ENCODE peak calls at places on chromosomes 2 and 18, in four cellular contexts. One of them, this sample, is unnamed.

GRCh38 chr2:55862673-55863390 is 60.8 kb downstream of the EFEMP1 start:
- DNase-seq in lower lobe of right lung: no peak
- DNase-seq in kidney: no peak
- DNase-seq in keratinocyte: peak; percentile 90
- DNase-seq in this sample: peak; percentile 99

GRCh38 chr2:237895544-237896506 is 36.4 kb downstream of the RAMP1 start:
- DNase-seq in lower lobe of right lung: peak; percentile 42
- DNase-seq in kidney: peak; percentile 71
- DNase-seq in keratinocyte: no peak
- DNase-seq in this sample: no peak

GRCh38 chr18:62987035-62987830 is 271.9 kb downstream of the PHLPP1 start:
- DNase-seq in lower lobe of right lung: no peak
- DNase-seq in kidney: no peak
- DNase-seq in keratinocyte: no peak
- DNase-seq in this sample: no peak

GRCh38 chr2:65265090-65266045 is 37.7 kb downstream of the ACTR2 start:
- DNase-seq in lower lobe of right lung: no peak
- DNase-seq in kidney: no peak
- DNase-seq in keratinocyte: peak; percentile 32
- DNase-seq in this sample: peak; percentile 76

GRCh38 chr2:176101862-176102261 is 2.3 kb downstream of the HOXD12 start:
- DNase-seq in lower lobe of right lung: no peak
- DNase-seq in kidney: no peak
- DNase-seq in keratinocyte: no peak
- DNase-seq in this sample: no peak

GRCh38 chr2:206989306-206989705 is 50.0 kb downstream of the CPO start:
- DNase-seq in lower lobe of right lung: peak; percentile 64
- DNase-seq in kidney: no peak
- DNase-seq in keratinocyte: no peak
- DNase-seq in this sample: no peak

GRCh38 chr2:16496426-16497388 is 168.9 kb downstream of the CYRIA start:
- DNase-seq in lower lobe of right lung: no peak
- DNase-seq in kidney: no peak
- DNase-seq in keratinocyte: no peak
- DNase-seq in this sample: no peak

GRCh38 chr18:79548077-79548450 is 131.5 kb upstream of the CTDP1 start:
- DNase-seq in lower lobe of right lung: peak; percentile 32
- DNase-seq in kidney: peak; percentile 58
- DNase-seq in keratinocyte: no peak
- DNase-seq in this sample: no peak

GRCh38 chr2:31429759-31430438 is 15.4 kb upstream of the XDH start:
- DNase-seq in lower lobe of right lung: no peak
- DNase-seq in kidney: no peak
- DNase-seq in keratinocyte: peak; percentile 77
- DNase-seq in this sample: peak; percentile 73

GRCh38 chr2:171279983-171280790 is 119.5 kb upstream of the TLK1 start:
- DNase-seq in lower lobe of right lung: no peak
- DNase-seq in kidney: no peak
- DNase-seq in keratinocyte: no peak
- DNase-seq in this sample: no peak

GRCh38 chr2:237724811-237725478 is 73.6 kb upstream of the RBM44 start:
- DNase-seq in lower lobe of right lung: no peak
- DNase-seq in kidney: no peak
- DNase-seq in keratinocyte: no peak
- DNase-seq in this sample: no peak

GRCh38 chr2:213934560-213934959 is 476.3 kb upstream of the VWC2L start:
- DNase-seq in lower lobe of right lung: no peak
- DNase-seq in kidney: no peak
- DNase-seq in keratinocyte: no peak
- DNase-seq in this sample: no peak

GRCh38 chr2:217886720-217887309 is 116.0 kb downstream of the TNS1 start:
- DNase-seq in lower lobe of right lung: peak; percentile 74
- DNase-seq in kidney: peak; percentile 84
- DNase-seq in keratinocyte: peak; percentile 30
- DNase-seq in this sample: peak; percentile 29

GRCh38 chr2:204280239-204280638 is 265.0 kb upstream of the PARD3B start:
- DNase-seq in lower lobe of right lung: no peak
- DNase-seq in kidney: no peak
- DNase-seq in keratinocyte: no peak
- DNase-seq in this sample: no peak

GRCh38 chr2:211248841-211249240 is 692.4 kb downstream of the CPS1 start:
- DNase-seq in lower lobe of right lung: no peak
- DNase-seq in kidney: no peak
- DNase-seq in keratinocyte: no peak
- DNase-seq in this sample: no peak

GRCh38 chr2:7033136-7033960 is 116.1 kb downstream of the RNF144A start:
- DNase-seq in lower lobe of right lung: no peak
- DNase-seq in kidney: no peak
- DNase-seq in keratinocyte: no peak
- DNase-seq in this sample: no peak

GRCh38 chr2:177334940-177335543 is 57.5 kb upstream of the AGPS start:
- DNase-seq in lower lobe of right lung: no peak
- DNase-seq in kidney: no peak
- DNase-seq in keratinocyte: no peak
- DNase-seq in this sample: peak; percentile 68

GRCh38 chr2:146754606-146755005 is 1090.2 kb upstream of the ACVR2A start:
- DNase-seq in lower lobe of right lung: no peak
- DNase-seq in kidney: no peak
- DNase-seq in keratinocyte: no peak
- DNase-seq in this sample: no peak

GRCh38 chr2:103230813-103231212 is 469.0 kb downstream of the TMEM182 start:
- DNase-seq in lower lobe of right lung: no peak
- DNase-seq in kidney: no peak
- DNase-seq in keratinocyte: no peak
- DNase-seq in this sample: no peak

GRCh38 chr2:143426296-143426695 is 297.1 kb downstream of the ARHGAP15 start:
- DNase-seq in lower lobe of right lung: no peak
- DNase-seq in kidney: no peak
- DNase-seq in keratinocyte: no peak
- DNase-seq in this sample: no peak

GRCh38 chr2:134231965-134232340 is 21.9 kb upstream of the MGAT5 start:
- DNase-seq in lower lobe of right lung: no peak
- DNase-seq in kidney: no peak
- DNase-seq in keratinocyte: no peak
- DNase-seq in this sample: no peak

GRCh38 chr2:240205348-240205747 is 64.9 kb upstream of the OTOS start:
- DNase-seq in lower lobe of right lung: no peak
- DNase-seq in kidney: no peak
- DNase-seq in keratinocyte: peak; percentile 72
- DNase-seq in this sample: peak; percentile 89

GRCh38 chr18:25351773-25352628 is at the start of gene ZNF521:
- DNase-seq in lower lobe of right lung: peak; percentile 79
- DNase-seq in kidney: peak; percentile 88
- DNase-seq in keratinocyte: no peak
- DNase-seq in this sample: no peak

GRCh38 chr2:53103661-53104060 is 663.9 kb upstream of the CHAC2 start:
- DNase-seq in lower lobe of right lung: no peak
- DNase-seq in kidney: no peak
- DNase-seq in keratinocyte: no peak
- DNase-seq in this sample: no peak

GRCh38 chr18:59056706-59057492 is 82.8 kb upstream of the SEC11C start:
- DNase-seq in lower lobe of right lung: no peak
- DNase-seq in kidney: peak; percentile 89
- DNase-seq in keratinocyte: peak; percentile 26
- DNase-seq in this sample: peak; percentile 44

GRCh38 chr2:181682795-181683517 is 2.6 kb upstream of the NEUROD1 start:
- DNase-seq in lower lobe of right lung: no peak
- DNase-seq in kidney: peak; percentile 55
- DNase-seq in keratinocyte: no peak
- DNase-seq in this sample: no peak

GRCh38 chr18:35045121-35045520 is 3.9 kb downstream of the MAPRE2 start:
- DNase-seq in lower lobe of right lung: no peak
- DNase-seq in kidney: no peak
- DNase-seq in keratinocyte: no peak
- DNase-seq in this sample: no peak

GRCh38 chr2:2825516-2826208 is 494.6 kb upstream of the MYT1L start:
- DNase-seq in lower lobe of right lung: no peak
- DNase-seq in kidney: no peak
- DNase-seq in keratinocyte: no peak
- DNase-seq in this sample: no peak

GRCh38 chr2:217790681-217791392 is 212.0 kb downstream of the TNS1 start:
- DNase-seq in lower lobe of right lung: no peak
- DNase-seq in kidney: no peak
- DNase-seq in keratinocyte: no peak
- DNase-seq in this sample: no peak

GRCh38 chr2:112893801-112894200 is 17.2 kb upstream of the IL37 start:
- DNase-seq in lower lobe of right lung: no peak
- DNase-seq in kidney: no peak
- DNase-seq in keratinocyte: no peak
- DNase-seq in this sample: peak; percentile 45

GRCh38 chr2:60459896-60460295 is 93.6 kb downstream of the BCL11A start:
- DNase-seq in lower lobe of right lung: no peak
- DNase-seq in kidney: no peak
- DNase-seq in keratinocyte: no peak
- DNase-seq in this sample: no peak

GRCh38 chr2:161208527-161209139 is 48.4 kb downstream of the TANK start:
- DNase-seq in lower lobe of right lung: no peak
- DNase-seq in kidney: no peak
- DNase-seq in keratinocyte: peak; percentile 2
- DNase-seq in this sample: no peak

GRCh38 chr18:9575558-9575957 is 38.8 kb downstream of the PPP4R1 start:
- DNase-seq in lower lobe of right lung: peak; percentile 66
- DNase-seq in kidney: no peak
- DNase-seq in keratinocyte: peak; percentile 61
- DNase-seq in this sample: peak; percentile 75

GRCh38 chr2:186543561-186544131 is 46.2 kb upstream of the ITGAV start:
- DNase-seq in lower lobe of right lung: no peak
- DNase-seq in kidney: no peak
- DNase-seq in keratinocyte: no peak
- DNase-seq in this sample: no peak

GRCh38 chr2:229080172-229080571 is 190.9 kb downstream of the PID1 start:
- DNase-seq in lower lobe of right lung: no peak
- DNase-seq in kidney: no peak
- DNase-seq in keratinocyte: no peak
- DNase-seq in this sample: no peak

GRCh38 chr18:41992066-41992465 is 37.0 kb downstream of the PIK3C3 start:
- DNase-seq in lower lobe of right lung: no peak
- DNase-seq in kidney: no peak
- DNase-seq in keratinocyte: no peak
- DNase-seq in this sample: no peak

GRCh38 chr2:196592912-196593881 is 46.3 kb upstream of the CCDC150 start:
- DNase-seq in lower lobe of right lung: peak; percentile 50
- DNase-seq in kidney: peak; percentile 75
- DNase-seq in keratinocyte: no peak
- DNase-seq in this sample: no peak

GRCh38 chr2:196696423-196697073 is 57.0 kb downstream of the CCDC150 start:
- DNase-seq in lower lobe of right lung: no peak
- DNase-seq in kidney: no peak
- DNase-seq in keratinocyte: peak; percentile 45
- DNase-seq in this sample: peak; percentile 22

GRCh38 chr2:46866770-46867246 is 48.8 kb downstream of the MCFD2 start:
- DNase-seq in lower lobe of right lung: peak; percentile 63
- DNase-seq in kidney: peak; percentile 73
- DNase-seq in keratinocyte: no peak
- DNase-seq in this sample: no peak

GRCh38 chr18:36901277-36901701 is 72.4 kb downstream of the KIAA1328 start:
- DNase-seq in lower lobe of right lung: no peak
- DNase-seq in kidney: no peak
- DNase-seq in keratinocyte: no peak
- DNase-seq in this sample: no peak

GRCh38 chr18:36895606-36896005 is 66.7 kb downstream of the KIAA1328 start:
- DNase-seq in lower lobe of right lung: no peak
- DNase-seq in kidney: no peak
- DNase-seq in keratinocyte: no peak
- DNase-seq in this sample: no peak

GRCh38 chr18:36903215-36903928 is 74.4 kb downstream of the KIAA1328 start:
- DNase-seq in lower lobe of right lung: no peak
- DNase-seq in kidney: no peak
- DNase-seq in keratinocyte: no peak
- DNase-seq in this sample: no peak

GRCh38 chr18:36897253-36897652 is 68.3 kb downstream of the KIAA1328 start:
- DNase-seq in lower lobe of right lung: no peak
- DNase-seq in kidney: no peak
- DNase-seq in keratinocyte: no peak
- DNase-seq in this sample: no peak

DNA sequence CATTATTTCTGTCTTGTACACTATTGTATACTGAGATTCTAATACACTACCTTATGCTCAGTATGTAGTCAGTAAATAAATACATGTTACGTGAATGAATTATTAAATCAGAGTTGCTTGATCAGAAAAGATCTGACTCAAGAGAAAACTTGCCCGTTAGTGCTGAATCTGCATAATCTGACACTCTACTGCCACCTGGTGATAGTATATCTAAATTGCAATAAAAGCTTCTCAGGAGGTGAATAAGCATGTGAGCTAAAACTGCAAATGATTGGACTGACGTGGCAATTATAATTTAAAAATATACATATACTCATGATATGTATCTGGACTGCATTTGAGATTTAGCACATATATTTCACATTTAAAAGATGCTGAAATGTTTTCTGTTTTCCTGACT is 70.4 kb downstream of the KIAA1328 start:
- DNase-seq in lower lobe of right lung: no peak
- DNase-seq in kidney: no peak
- DNase-seq in keratinocyte: peak; percentile 23
- DNase-seq in this sample: no peak
- TF ChIP-seq CTCF in lower lobe of right lung: no peak
- TF ChIP-seq CTCF in kidney: no peak
- TF ChIP-seq CTCF in keratinocyte: peak; percentile 24
- TF ChIP-seq CTCF in this sample: peak; percentile 50

GRCh38 chr2:200378652-200379290 is 72.3 kb downstream of the SPATS2L start:
- DNase-seq in lower lobe of right lung: no peak
- DNase-seq in kidney: no peak
- DNase-seq in keratinocyte: no peak
- DNase-seq in this sample: no peak
- H3K4me3 ChIP-seq in lower lobe of right lung: no peak overlapping the region
- H3K4me3 ChIP-seq in kidney: no peak overlapping the region
- H3K4me3 ChIP-seq in keratinocyte: no peak overlapping the region
- H3K4me3 ChIP-seq in this sample: peak overlapping the region; percentile 59

DNA sequence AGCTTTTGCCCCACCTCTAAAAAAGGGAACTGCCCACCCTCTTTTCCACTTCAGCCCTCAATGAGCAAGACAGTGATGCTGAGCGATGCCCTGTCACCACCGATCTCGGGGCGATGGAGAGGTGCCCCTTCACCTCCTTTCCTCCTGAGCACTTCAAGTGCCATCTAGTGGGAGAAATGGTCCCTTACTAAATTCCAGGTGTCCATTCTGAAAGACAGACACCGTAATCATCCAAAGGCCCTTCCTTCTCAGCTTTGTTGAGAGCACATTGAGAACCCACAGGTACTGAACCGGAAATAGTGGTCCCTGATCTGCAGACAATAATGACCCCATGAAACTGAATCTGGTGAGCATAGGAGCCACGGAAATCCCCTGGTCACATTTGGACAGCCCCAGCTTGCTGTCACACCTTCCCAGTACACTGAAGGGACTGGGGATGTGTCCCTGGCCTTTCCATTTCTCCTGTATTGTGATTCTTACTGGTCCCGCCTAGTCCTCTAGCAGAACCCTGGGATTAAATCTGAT is 38.5 kb downstream of the KCTD18 start:
- DNase-seq in lower lobe of right lung: no peak
- DNase-seq in kidney: no peak
- DNase-seq in keratinocyte: no peak
- DNase-seq in this sample: no peak
- TF ChIP-seq CTCF in lower lobe of right lung: peak; percentile 43
- TF ChIP-seq CTCF in kidney: peak; percentile 54
- TF ChIP-seq CTCF in keratinocyte: peak; percentile 47
- TF ChIP-seq CTCF in this sample: peak; percentile 65

GRCh38 chr2:159613515-159614336 is 2.6 kb downstream of the BAZ2B start:
- DNase-seq in lower lobe of right lung: no peak
- DNase-seq in kidney: no peak
- DNase-seq in keratinocyte: no peak
- DNase-seq in this sample: no peak
- H3K4me3 ChIP-seq in lower lobe of right lung: peak overlapping the region; percentile 67
- H3K4me3 ChIP-seq in kidney: peak overlapping the region; percentile 89
- H3K4me3 ChIP-seq in keratinocyte: peak overlapping the region; percentile 81
- H3K4me3 ChIP-seq in this sample: peak overlapping the region; percentile 71